ENCODE peak calls at places on chromosomes 5 and 9, in six cellular contexts. T is sigmoid colon; L is body of pancreas; I is CD4-positive, alpha-beta T cell; B is neural crest cell; X is foreskin fibroblast. E is an unnamed sample.

GRCh38 chr9:93112864-93113389 is 16.9 kb downstream of the CARD19 start:
- DNase-seq in L (peak; percentile 8), X (no peak), T (no peak), I (no peak), B (no peak), E (no peak)

GRCh38 chr5:76367623-76368366 is 35.3 kb upstream of the IQGAP2 start:
- DNase-seq in X (peak; percentile 4), B (no peak), I (no peak), L (no peak), T (no peak), E (no peak)

GRCh38 chr5:150517272-150518152 is 9.6 kb downstream of the NDST1 start:
- DNase-seq in T (no peak), L (peak; percentile 98), X (peak; percentile 78), B (no peak), I (no peak), E (no peak)

GRCh38 chr5:58940446-58940845 is 357.6 kb downstream of the RAB3C start:
- DNase-seq in B (no peak), X (no peak), I (no peak), L (peak; percentile 65), T (no peak), E (no peak)

GRCh38 chr9:126707083-126707482 is 93.4 kb downstream of the LMX1B start:
- DNase-seq in L (no peak), X (no peak), B (no peak), T (no peak), I (no peak), E (no peak)

GRCh38 chr5:160083012-160083436 is 36.2 kb downstream of the PWWP2A start:
- DNase-seq in X (peak; percentile 83), I (no peak), T (no peak), B (no peak), L (no peak), E (no peak)

GRCh38 chr5:157068339-157068738 is 9.4 kb upstream of the HAVCR1 start:
- DNase-seq in L (no peak), T (no peak), X (no peak), I (no peak), B (no peak), E (no peak)

GRCh38 chr5:175684931-175685330 is 27.1 kb downstream of the HRH2 start:
- DNase-seq in I (no peak), L (no peak), T (no peak), X (no peak), B (no peak), E (no peak)

GRCh38 chr5:160749026-160749425 is 103.0 kb downstream of the ATP10B start:
- DNase-seq in X (no peak), T (no peak), B (no peak), I (no peak), L (no peak), E (no peak)

GRCh38 chr9:83062011-83062652 is 810 bp downstream of the RASEF start:
- DNase-seq in T (no peak), I (no peak), X (peak; percentile 64), L (peak; percentile 92), B (no peak), E (peak; percentile 68)

GRCh38 chr9:125028041-125028440 is 87.2 kb upstream of the GOLGA1 start:
- DNase-seq in X (no peak), B (no peak), T (no peak), I (no peak), L (no peak), E (no peak)

GRCh38 chr5:116622375-116623075 is 47.9 kb upstream of the SEMA6A start:
- DNase-seq in T (no peak), I (no peak), L (no peak), X (no peak), B (no peak), E (no peak)

GRCh38 chr5:73947876-73948275 is 321.9 kb downstream of the ARHGEF28 start:
- DNase-seq in T (no peak), X (peak; percentile 42), I (no peak), L (no peak), B (no peak), E (no peak)

GRCh38 chr5:96934291-96934694 is 1.6 kb upstream of the LNPEP start:
- DNase-seq in T (no peak), X (no peak), I (no peak), L (peak; percentile 16), B (peak; percentile 4), E (no peak)

GRCh38 chr9:124659099-124659659 is 111.9 kb downstream of the NR6A1 start:
- DNase-seq in T (peak; percentile 83), I (peak; percentile 16), B (peak; percentile 69), X (peak; percentile 96), L (peak; percentile 78), E (peak; percentile 60)

GRCh38 chr5:63959177-63959982 is 2.9 kb downstream of the HTR1A start:
- DNase-seq in T (no peak), L (peak; percentile 60), I (no peak), B (peak; percentile 35), X (no peak), E (no peak)

GRCh38 chr5:33324667-33325307 is 116.0 kb upstream of the TARS1 start:
- DNase-seq in T (no peak), L (no peak), X (no peak), B (no peak), I (no peak), E (no peak)

GRCh38 chr5:73115399-73116051 is 4.8 kb upstream of the TMEM171 start:
- DNase-seq in L (no peak), B (no peak), I (no peak), X (peak; percentile 94), T (no peak), E (no peak)

GRCh38 chr9:33765411-33765810 is 29.9 kb upstream of the PRSS3 start:
- DNase-seq in T (no peak), L (no peak), B (no peak), X (peak; percentile 82), I (no peak), E (no peak)

GRCh38 chr9:127825319-127826051 is 22.8 kb downstream of the FPGS start:
- DNase-seq in L (peak; percentile 69), X (no peak), I (no peak), T (peak; percentile 75), B (peak; percentile 89), E (no peak)

GRCh38 chr9:12922209-12922914 is 147.5 kb downstream of the LURAP1L start:
- DNase-seq in X (peak; percentile 41), B (no peak), I (no peak), L (no peak), T (no peak), E (no peak)

GRCh38 chr5:141848771-141849370 is 29.3 kb downstream of the PCDH1 start:
- DNase-seq in B (no peak), I (peak; percentile 18), X (peak; percentile 36), T (peak; percentile 75), L (peak; percentile 87), E (peak; percentile 48)

GRCh38 chr9:8371686-8372085 is 572.1 kb upstream of the DMAC1 start:
- DNase-seq in T (no peak), L (no peak), I (no peak), X (no peak), B (no peak), E (no peak)

GRCh38 chr5:26847041-26847736 is 191.2 kb downstream of the CDH9 start:
- DNase-seq in X (no peak), B (no peak), T (no peak), L (peak; percentile 19), I (no peak), E (peak; percentile 31)

GRCh38 chr5:151868451-151868850 is 56.2 kb downstream of the GLRA1 start:
- DNase-seq in X (no peak), B (no peak), I (no peak), L (no peak), T (no peak), E (no peak)

GRCh38 chr5:78449103-78449502 is 88.7 kb downstream of the SCAMP1 start:
- DNase-seq in B (no peak), L (no peak), X (no peak), T (no peak), I (no peak), E (no peak)

GRCh38 chr5:35117960-35118359 is 70.2 kb upstream of the AGXT2 start:
- DNase-seq in X (peak; percentile 37), I (no peak), T (no peak), L (no peak), B (no peak), E (no peak)

DNA sequence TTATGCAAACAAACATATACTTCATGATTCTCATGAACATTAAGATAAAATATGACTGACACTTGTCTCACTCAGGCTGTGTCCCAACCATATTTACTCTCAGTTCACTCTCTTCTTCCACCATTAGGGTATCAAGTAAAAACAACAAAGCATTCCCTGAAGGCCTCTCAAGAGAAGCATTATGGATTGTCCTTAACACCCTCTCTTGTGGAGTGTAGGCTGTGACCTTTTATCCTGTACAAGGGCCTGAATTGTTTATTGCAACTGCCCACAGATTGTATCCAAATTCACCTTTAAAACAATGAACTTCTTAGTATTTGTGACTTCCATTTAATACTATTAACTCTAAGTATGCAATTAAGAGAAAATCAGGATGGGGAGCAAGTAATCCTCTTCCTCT is 78.1 kb downstream of the RICTOR start:
- DNase-seq in L (no peak), T (no peak), X (no peak), B (no peak), I (no peak), E (no peak)
- TF ChIP-seq CTCF in L (no peak), T (no peak), X (no peak), B (no peak), I (no peak), E (no peak)

GRCh38 chr9:73079326-73079725 is 72.3 kb upstream of the ANXA1 start:
- DNase-seq in B (no peak), T (no peak), I (no peak), L (no peak), X (no peak), E (peak; percentile 8)
- TF ChIP-seq CTCF in B (no peak), T (no peak), I (no peak), L (peak; percentile 7), X (no peak), E (peak; percentile 80)

GRCh38 chr9:114168281-114169028 is 13.1 kb downstream of the COL27A1 start:
- DNase-seq in B (no peak), T (no peak), I (no peak), X (no peak), L (no peak), E (no peak)

GRCh38 chr9:114169029-114169939 is 13.9 kb downstream of the COL27A1 start:
- DNase-seq in L (no peak), I (no peak), X (peak; percentile 80), T (no peak), B (no peak), E (no peak)

GRCh38 chr9:114166103-114166470 is 10.8 kb downstream of the COL27A1 start:
- DNase-seq in B (no peak), X (no peak), I (no peak), L (no peak), T (no peak), E (no peak)

GRCh38 chr9:114166606-114167572 is 11.6 kb downstream of the COL27A1 start:
- DNase-seq in L (no peak), X (peak; percentile 39), I (no peak), T (no peak), B (no peak), E (no peak)

DNA sequence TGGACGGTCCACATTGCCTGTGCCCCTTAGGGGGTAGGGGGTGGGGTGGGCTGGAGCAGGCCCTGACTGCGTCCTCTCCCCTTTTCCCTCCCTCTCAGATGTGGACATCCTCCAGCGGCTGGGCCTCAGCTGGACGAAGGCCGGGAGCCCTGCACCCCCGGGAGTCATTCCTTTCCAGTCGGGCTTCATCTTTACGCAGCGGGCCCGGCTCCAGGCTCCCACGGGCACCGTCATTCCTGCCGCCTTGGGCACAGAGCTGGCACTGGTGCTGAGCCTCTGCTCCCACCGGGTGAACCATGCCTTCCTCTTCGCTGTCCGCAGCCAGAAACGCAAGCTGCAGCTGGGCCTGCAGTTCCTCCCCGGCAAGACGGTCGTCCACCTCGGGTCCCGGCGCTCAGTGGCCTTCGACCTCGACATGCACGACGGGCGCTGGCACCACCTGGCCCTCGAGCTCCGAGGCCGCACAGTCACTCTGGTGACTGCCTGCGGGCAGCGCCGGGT is 12.3 kb downstream of the COL27A1 start:
- DNase-seq in T (no peak), L (no peak), I (no peak), B (no peak), X (no peak), E (no peak)
- TF ChIP-seq CTCF in T (no peak), L (no peak), I (no peak), B (no peak), X (no peak), E (no peak)

GRCh38 chr5:7615566-7616061 is 219.7 kb downstream of the ADCY2 start:
- DNase-seq in T (no peak), B (no peak), L (no peak), X (no peak), I (no peak), E (no peak)
- TF ChIP-seq CTCF in T (no peak), B (no peak), L (no peak), X (no peak), I (no peak), E (peak; percentile 20)